ENCODE peak calls at places on chromosomes 12 and 14, in six cellular contexts. B is HCT116, V is adipocyte, R is fibroblast of lung, E is ascending aorta, J is H9. A is an unnamed sample. For H3K4me1, the result is how much of the 10 kb centered on the place peaks cover.

GRCh38 chr12:19867151-19867550 is 427.9 kb downstream of the AEBP2 start:
- DNase-seq in B (no peak), V (no peak), R (peak), E (no peak), J (no peak), A (no peak)

GRCh38 chr12:28172434-28173030 is 17.7 kb upstream of the CCDC91 start:
- DNase-seq in B (peak), V (peak), R (peak), E (no peak), J (peak), A (no peak)

GRCh38 chr14:92945959-92946846 is 23.3 kb downstream of the CHGA start:
- DNase-seq in B (peak), V (no peak), R (peak), E (no peak), J (no peak), A (peak)

GRCh38 chr12:5548152-5548933 is 116.4 kb downstream of the NTF3 start:
- DNase-seq in B (no peak), V (no peak), R (no peak), E (no peak), J (no peak), A (no peak)

GRCh38 chr14:55416866-55417265 is 5.2 kb upstream of the ATG14 start:
- DNase-seq in B (peak), V (peak), R (no peak), E (no peak), J (peak), A (no peak)

GRCh38 chr14:93655078-93655750 is 133.1 kb downstream of the PRIMA1 start:
- DNase-seq in B (peak), V (peak), R (peak), E (no peak), J (peak), A (no peak)

GRCh38 chr12:57868211-57868610 is 21.7 kb upstream of the CTDSP2 start:
- DNase-seq in B (no peak), V (no peak), R (no peak), E (no peak), J (no peak), A (no peak)

GRCh38 chr12:82756303-82756702 is 69.6 kb downstream of the TMTC2 start:
- DNase-seq in B (no peak), V (no peak), R (no peak), E (no peak), J (peak), A (no peak)

GRCh38 chr12:132453361-132454133 is 36.4 kb upstream of the FBRSL1 start:
- DNase-seq in B (no peak), V (no peak), R (peak), E (no peak), J (no peak), A (no peak)

GRCh38 chr12:80778005-80778541 is 61.4 kb downstream of the MYF5 start:
- DNase-seq in B (peak), V (peak), R (peak), E (peak), J (no peak), A (peak)

GRCh38 chr12:63915105-63915830 is 70.8 kb downstream of the SRGAP1 start:
- DNase-seq in B (peak), V (peak), R (peak), E (no peak), J (no peak), A (no peak)

GRCh38 chr14:102275866-102276265 is 29.1 kb downstream of the MOK start:
- DNase-seq in B (no peak), V (no peak), R (peak), E (no peak), J (no peak), A (no peak)

GRCh38 chr12:12010277-12011031 is 60.3 kb upstream of the BCL2L14 start:
- DNase-seq in B (no peak), V (no peak), R (peak), E (peak), J (no peak), A (peak)

GRCh38 chr12:67590122-67590795 is 58.3 kb upstream of the DYRK2 start:
- DNase-seq in B (no peak), V (no peak), R (no peak), E (no peak), J (no peak), A (no peak)

GRCh38 chr12:587132-587531 is 76.1 kb downstream of the NINJ2 start:
- DNase-seq in B (no peak), V (no peak), R (no peak), E (peak), J (peak), A (no peak)

GRCh38 chr12:45259732-45260480 is 44.0 kb downstream of the ANO6 start:
- DNase-seq in B (no peak), V (peak), R (peak), E (no peak), J (no peak), A (no peak)

GRCh38 chr12:122730215-122731014 is at the start of gene HCAR1:
- DNase-seq in B (no peak), V (peak), R (no peak), E (no peak), J (no peak), A (no peak)

GRCh38 chr14:75418779-75419768 is 8.7 kb upstream of the JDP2 start:
- DNase-seq in B (peak), V (no peak), R (no peak), E (no peak), J (peak), A (no peak)

GRCh38 chr14:69047255-69047654 is 68.2 kb upstream of the ACTN1 start:
- DNase-seq in B (no peak), V (no peak), R (no peak), E (no peak), J (no peak), A (no peak)
- H3K4me1 ChIP-seq in B (under half), V (half or more), R (under half), E (half or more), J (under half), A (half or more)

DNA sequence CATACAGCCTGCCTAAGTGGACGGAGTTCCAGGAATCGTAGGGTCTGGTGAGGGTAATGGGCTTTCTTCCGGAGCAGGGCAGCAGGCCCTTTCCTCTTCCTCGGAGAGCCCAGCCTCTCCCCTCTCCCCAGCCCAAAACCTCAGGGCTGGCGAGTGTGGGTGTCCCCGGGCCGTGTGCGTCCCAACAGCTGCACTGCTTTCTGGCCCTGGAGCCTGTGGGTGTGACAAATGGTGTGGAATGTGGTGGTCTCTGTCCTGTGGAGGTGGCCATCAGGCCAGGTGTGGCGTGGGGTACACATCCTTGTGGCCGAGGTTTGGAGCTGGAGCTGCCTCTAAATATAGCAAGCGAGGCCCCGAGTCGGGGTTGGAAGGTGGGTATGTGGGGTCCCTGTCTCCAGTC is 8.5 kb downstream of the ORAI1 start:
- DNase-seq in B (no peak), V (no peak), R (no peak), E (no peak), J (no peak), A (no peak)
- H3K4me1 ChIP-seq in B (under half), V (under half), R (under half), E (under half), J (under half), A (under half)

GRCh38 chr14:73739174-73739898 is 25.2 kb upstream of the PNMA1 start:
- DNase-seq in B (no peak), V (no peak), R (no peak), E (no peak), J (peak), A (no peak)
- H3K4me1 ChIP-seq in B (half or more), V (under half), R (under half), E (half or more), J (under half), A (half or more)

DNA sequence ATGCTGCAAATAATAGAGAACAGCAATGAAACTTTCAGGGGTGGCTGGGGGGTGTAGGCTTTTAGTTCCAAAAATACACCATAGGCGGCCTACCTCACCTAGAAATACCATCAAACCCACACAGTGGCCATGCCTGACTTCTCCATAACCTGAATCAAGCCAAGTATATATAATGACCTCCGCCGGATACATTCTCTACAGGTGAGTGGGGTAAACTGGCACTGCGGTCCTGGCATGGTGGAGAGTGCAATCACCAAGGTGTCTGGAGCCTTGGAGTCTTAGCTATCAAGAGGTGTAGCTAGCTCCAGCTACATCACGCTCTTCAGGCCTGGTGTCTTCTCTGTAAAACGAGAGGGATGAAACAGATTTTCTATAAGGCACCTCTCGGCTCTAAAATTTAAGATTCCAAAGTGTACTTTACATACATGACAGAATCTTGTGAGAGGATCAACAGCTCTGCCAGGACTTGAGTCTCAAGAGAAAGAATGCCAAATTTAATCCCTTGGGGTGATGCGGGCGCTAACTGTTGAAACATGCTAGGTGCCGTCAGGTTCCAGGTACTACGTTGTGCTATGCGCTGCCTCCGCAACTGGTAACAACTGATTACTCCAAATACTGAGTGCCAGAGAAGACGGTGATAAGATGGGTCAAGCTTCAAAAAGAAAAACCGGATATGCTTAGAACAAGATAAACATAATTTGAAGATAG is 1.0 kb downstream of the ZBTB25 start:
- DNase-seq in B (no peak), V (peak), R (peak), E (no peak), J (no peak), A (no peak)
- H3K4me1 ChIP-seq in B (half or more), V (under half), R (under half), E (under half), J (under half), A (under half)

DNA sequence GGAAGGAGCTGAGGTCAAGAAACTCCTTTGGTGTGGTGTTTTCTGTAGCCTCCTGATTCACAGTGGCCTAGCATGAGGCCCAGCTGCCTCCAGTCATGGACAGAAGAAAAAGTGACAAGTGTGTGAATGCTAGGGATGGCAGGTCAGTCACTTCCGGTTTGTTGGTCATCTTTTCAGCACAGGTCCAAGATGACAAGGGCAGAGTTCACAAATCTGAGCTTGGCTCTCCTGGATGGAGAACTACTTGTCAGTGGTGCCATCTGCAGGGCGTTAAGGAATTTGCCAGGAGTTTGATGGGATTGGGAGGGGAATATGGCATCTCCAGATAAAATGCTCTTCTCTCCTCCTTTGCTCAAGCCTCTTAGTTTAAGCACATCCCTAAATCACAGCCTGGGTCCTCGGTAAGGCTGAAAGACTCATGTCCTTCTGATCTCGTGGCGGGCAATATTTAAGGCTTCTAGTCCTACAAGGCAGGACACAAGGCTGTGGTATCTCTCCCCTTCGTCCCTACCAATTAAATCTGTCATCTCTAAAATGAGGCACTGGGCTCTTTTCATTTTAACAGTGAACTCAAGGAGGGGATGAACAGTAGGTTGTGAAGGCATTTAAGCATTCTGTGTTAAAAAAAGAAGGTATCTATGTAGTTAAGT is 10.0 kb downstream of the TUBA1B start:
- DNase-seq in B (peak), V (peak), R (peak), E (no peak), J (peak), A (peak)
- H3K4me1 ChIP-seq in B (under half), V (under half), R (under half), E (under half), J (under half), A (under half)

A was measured in heart left ventricle.